ENCODE peak calls at places on chromosomes 3 and 15, in eight cellular contexts. P is HCT116, W is IMR-90, O is Peyer's patch, D is transverse colon, X is body of pancreas, R is right lobe of liver, I is tibial nerve. A is an unnamed sample.

GRCh38 chr15:66774001-66774814 is 72.2 kb downstream of the SMAD6 start:
- DNase-seq in W (peak), D (peak), P (peak), I (peak), O (peak), X (peak), R (peak), A (peak)

GRCh38 chr3:113165841-113166240 is 45.5 kb upstream of the BOC start:
- DNase-seq in X (no peak), P (no peak), W (no peak), O (no peak), D (no peak), I (peak), R (no peak), A (no peak)

GRCh38 chr3:189158034-189158433 is 13.7 kb upstream of the TPRG1 start:
- DNase-seq in X (no peak), R (no peak), P (no peak), O (no peak), W (no peak), D (no peak), I (no peak), A (no peak)

GRCh38 chr3:165903885-165904284 is 66.7 kb upstream of the BCHE start:
- DNase-seq in I (no peak), P (no peak), D (no peak), R (no peak), O (no peak), W (no peak), X (no peak), A (no peak)

GRCh38 chr3:134327594-134327975 is 46.7 kb downstream of the AMOTL2 start:
- DNase-seq in D (no peak), I (no peak), W (peak), P (no peak), O (no peak), R (no peak), X (no peak), A (no peak)

GRCh38 chr15:35379972-35380371 is 166.0 kb downstream of the DPH6 start:
- DNase-seq in R (no peak), D (no peak), P (no peak), I (no peak), O (no peak), W (no peak), X (no peak), A (no peak)

GRCh38 chr3:126293370-126294082 is 63.7 kb downstream of the KLF15 start:
- DNase-seq in R (no peak), D (no peak), X (no peak), P (no peak), W (peak), I (no peak), O (no peak), A (peak)

GRCh38 chr15:41861736-41862356 is 23.2 kb downstream of the PLA2G4B start:
- DNase-seq in X (no peak), R (no peak), I (no peak), O (no peak), D (no peak), W (no peak), P (no peak), A (no peak)

GRCh38 chr15:68401496-68402431 is 30.2 kb downstream of the ITGA11 start:
- DNase-seq in I (no peak), R (no peak), X (no peak), W (no peak), O (peak), P (no peak), D (no peak), A (no peak)

GRCh38 chr15:70308011-70308761 is 210.5 kb upstream of the TLE3 start:
- DNase-seq in I (no peak), P (peak), O (peak), X (no peak), R (no peak), W (no peak), D (no peak), A (peak)

GRCh38 chr15:45187894-45188830 is at the start of gene SHF:
- DNase-seq in P (no peak), O (peak), I (no peak), W (peak), R (no peak), D (peak), X (no peak), A (no peak)

GRCh38 chr3:125212509-125213372 is at the start of gene SLC12A8:
- DNase-seq in I (no peak), D (peak), P (no peak), O (no peak), W (no peak), R (peak), X (peak), A (peak)

GRCh38 chr15:70269991-70270751 is 172.5 kb upstream of the TLE3 start:
- DNase-seq in P (no peak), I (no peak), W (no peak), R (peak), O (no peak), X (no peak), D (peak), A (peak)

GRCh38 chr3:49807427-49808114 is 4.5 kb downstream of the INKA1 start:
- DNase-seq in W (no peak), R (no peak), O (no peak), I (no peak), D (no peak), P (no peak), X (no peak), A (no peak)

GRCh38 chr3:49806838-49807237 is 3.8 kb downstream of the INKA1 start:
- DNase-seq in X (no peak), W (no peak), I (no peak), P (no peak), O (no peak), D (no peak), R (no peak), A (no peak)

GRCh38 chr3:49804141-49805041 is 1.3 kb downstream of the INKA1 start:
- DNase-seq in O (no peak), P (no peak), I (no peak), X (no peak), R (no peak), D (no peak), W (no peak), A (no peak)

GRCh38 chr3:49805367-49805782 is 2.3 kb downstream of the INKA1 start:
- DNase-seq in W (peak), D (peak), O (peak), R (no peak), X (peak), P (no peak), I (peak), A (peak)

DNA sequence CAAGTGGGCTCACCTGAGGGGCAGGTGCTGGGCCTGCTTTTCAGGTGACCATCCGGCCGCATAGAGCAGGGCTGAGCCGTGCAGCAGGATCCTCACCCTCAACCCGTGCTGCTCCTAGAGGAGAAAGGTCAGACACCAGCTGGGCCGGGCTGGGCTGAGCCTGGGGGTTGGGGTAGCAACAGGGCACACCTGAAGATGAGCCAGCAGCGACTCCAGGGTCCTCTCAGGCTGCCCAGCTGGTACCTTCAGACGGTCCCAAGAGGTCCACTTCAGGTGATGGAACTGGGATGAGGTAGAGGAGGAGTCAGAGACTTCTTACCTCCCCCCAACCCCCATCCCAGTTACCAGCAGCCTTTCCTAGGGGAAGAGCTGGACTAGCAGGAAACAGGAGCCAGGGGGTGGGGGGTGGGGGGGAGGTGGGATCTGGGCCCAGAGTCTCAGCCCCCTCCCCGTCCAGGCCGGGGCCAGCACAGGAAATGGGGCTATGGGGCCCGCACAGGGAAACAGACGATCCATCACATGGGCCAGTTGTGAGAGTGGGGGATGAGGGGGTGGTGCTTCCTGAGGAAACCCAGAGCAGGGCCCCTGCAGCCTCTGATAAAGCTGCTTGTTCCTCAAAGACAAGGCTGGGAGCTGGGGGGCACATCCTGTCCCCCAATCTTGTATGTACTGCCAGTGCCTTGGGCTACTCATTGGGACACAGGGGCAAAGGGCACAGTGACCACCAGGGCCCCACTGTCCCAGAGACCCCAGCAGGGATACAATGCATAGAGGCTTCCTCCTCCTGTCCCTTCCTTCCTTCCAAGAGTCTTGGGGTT is 3.0 kb downstream of the INKA1 start:
- DNase-seq in X (no peak), P (no peak), O (peak), I (no peak), W (no peak), D (peak), R (no peak), A (peak)
- TF ChIP-seq POLR2A in X (no peak), P (no peak), O (no peak), I (no peak), W (no peak), D (no peak), R (no peak), A (no peak)

GRCh38 chr3:174862101-174862500 is 3.0 kb downstream of the NAALADL2 start:
- DNase-seq in P (peak), I (no peak), R (peak), W (no peak), O (peak), D (peak), X (no peak), A (peak)
- TF ChIP-seq CTCF in P (peak), I (no peak), R (peak), W (no peak), O (no peak), D (peak), X (peak), A (peak)

DNA sequence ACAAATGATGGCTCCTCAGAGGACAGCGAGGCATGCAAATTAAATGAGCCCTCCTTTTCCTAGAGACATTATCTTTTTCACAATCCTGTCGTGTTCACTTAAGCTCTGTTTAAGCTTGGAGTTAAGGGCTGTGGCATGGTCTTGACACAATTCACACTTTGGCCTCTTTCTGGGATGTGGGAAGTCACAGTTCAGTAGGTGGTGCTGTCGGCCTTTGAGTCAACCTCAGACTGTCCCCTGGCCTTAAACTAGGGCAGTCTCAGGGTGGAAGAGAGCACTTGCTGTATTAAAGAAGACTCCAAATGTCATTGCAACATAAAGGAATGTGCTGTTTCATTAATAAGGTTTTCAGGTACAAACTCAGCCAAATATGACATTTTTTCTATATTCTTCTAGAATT is 351.0 kb downstream of the MCTP2 start:
- DNase-seq in P (peak), I (no peak), X (no peak), W (no peak), D (no peak), O (no peak), R (no peak), A (no peak)
- TF ChIP-seq POLR2A in P (no peak), I (no peak), X (no peak), W (no peak), D (no peak), O (no peak), R (no peak), A (no peak)

GRCh38 chr3:128359060-128359664 is 107.5 kb downstream of the DNAJB8 start:
- DNase-seq in O (no peak), X (no peak), D (no peak), P (no peak), I (no peak), W (no peak), R (no peak), A (no peak)

GRCh38 chr3:128360705-128361271 is 105.9 kb downstream of the DNAJB8 start:
- DNase-seq in X (no peak), P (no peak), D (no peak), O (no peak), W (no peak), R (no peak), I (no peak), A (no peak)

GRCh38 chr3:128360243-128360642 is 106.4 kb downstream of the DNAJB8 start:
- DNase-seq in D (no peak), X (no peak), O (no peak), P (no peak), I (no peak), R (no peak), W (no peak), A (no peak)

GRCh38 chr3:128357538-128357937 is 109.2 kb downstream of the DNAJB8 start:
- DNase-seq in W (no peak), P (no peak), D (no peak), R (no peak), O (no peak), I (no peak), X (no peak), A (no peak)

GRCh38 chr3:128358156-128358895 is 108.4 kb downstream of the DNAJB8 start:
- DNase-seq in W (no peak), O (no peak), R (no peak), D (no peak), X (no peak), P (no peak), I (no peak), A (no peak)
- TF ChIP-seq CTCF in W (no peak), O (no peak), R (no peak), D (no peak), X (no peak), P (no peak), I (no peak), A (no peak)

DNA sequence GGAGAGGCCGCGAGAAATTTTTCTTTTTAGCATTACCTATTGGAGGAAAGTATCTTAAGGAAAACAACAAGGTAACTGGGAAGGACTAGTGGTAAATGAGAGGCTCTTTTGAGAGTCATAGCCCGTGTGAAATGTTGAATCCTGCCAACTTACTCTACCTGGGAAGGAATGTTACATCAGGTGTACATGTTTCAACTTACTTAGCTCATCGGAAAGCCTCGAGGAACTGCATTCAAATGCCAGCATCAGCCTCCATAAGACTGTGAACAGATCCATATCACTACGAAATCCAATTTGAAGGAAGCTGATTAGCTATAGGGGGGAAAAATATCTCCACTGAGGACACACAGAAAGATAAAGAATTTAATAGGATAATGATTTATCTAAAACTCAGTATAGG is 72.3 kb upstream of the PDZRN3 start:
- DNase-seq in I (no peak), D (no peak), R (no peak), O (no peak), X (no peak), W (no peak), P (no peak), A (no peak)
- TF ChIP-seq POLR2A in I (no peak), D (no peak), R (no peak), O (no peak), X (no peak), W (no peak), P (no peak), A (no peak)

DNA sequence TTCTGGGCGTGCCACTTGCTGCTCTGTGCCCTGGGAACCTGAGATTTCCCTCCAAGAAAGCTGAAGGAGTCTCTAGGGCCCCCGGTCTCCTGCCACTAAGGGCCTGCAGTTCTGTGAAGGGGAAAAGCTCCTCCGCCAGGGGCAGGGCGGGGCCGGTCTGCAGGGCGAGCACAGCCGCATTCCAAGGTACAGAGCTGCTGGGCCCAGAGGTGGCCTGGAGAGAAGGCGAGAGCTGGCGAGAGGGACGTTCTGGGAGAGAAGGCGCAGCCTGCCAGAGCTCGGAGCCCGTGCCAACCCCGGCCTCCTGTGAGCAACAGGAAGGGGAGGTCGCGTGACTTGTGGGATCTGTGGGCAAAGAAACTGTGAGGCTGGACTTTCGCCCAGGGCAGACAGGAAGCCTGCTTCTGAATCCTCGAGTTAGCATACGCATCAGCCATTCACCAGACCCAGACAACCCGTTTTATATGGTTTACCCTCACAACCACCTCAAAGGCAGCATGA is 500.4 kb downstream of the SHQ1 start:
- DNase-seq in I (peak), X (no peak), D (peak), P (no peak), R (peak), O (peak), W (no peak), A (peak)
- TF ChIP-seq CTCF in I (no peak), X (no peak), D (peak), P (peak), R (no peak), O (no peak), W (no peak), A (peak)

GRCh38 chr3:30696403-30696819 is 90.0 kb downstream of the TGFBR2 start:
- DNase-seq in X (no peak), P (no peak), D (no peak), R (no peak), O (no peak), W (no peak), I (no peak), A (no peak)

GRCh38 chr3:30696901-30697300 is 90.5 kb downstream of the TGFBR2 start:
- DNase-seq in O (no peak), W (no peak), R (no peak), P (no peak), D (no peak), I (no peak), X (no peak), A (no peak)

GRCh38 chr3:30694668-30695067 is 88.3 kb downstream of the TGFBR2 start:
- DNase-seq in I (no peak), D (no peak), P (no peak), O (no peak), W (no peak), R (no peak), X (no peak), A (no peak)

GRCh38 chr3:30694148-30694547 is 87.7 kb downstream of the TGFBR2 start:
- DNase-seq in X (no peak), W (no peak), D (no peak), R (no peak), P (no peak), I (no peak), O (no peak), A (no peak)

DNA sequence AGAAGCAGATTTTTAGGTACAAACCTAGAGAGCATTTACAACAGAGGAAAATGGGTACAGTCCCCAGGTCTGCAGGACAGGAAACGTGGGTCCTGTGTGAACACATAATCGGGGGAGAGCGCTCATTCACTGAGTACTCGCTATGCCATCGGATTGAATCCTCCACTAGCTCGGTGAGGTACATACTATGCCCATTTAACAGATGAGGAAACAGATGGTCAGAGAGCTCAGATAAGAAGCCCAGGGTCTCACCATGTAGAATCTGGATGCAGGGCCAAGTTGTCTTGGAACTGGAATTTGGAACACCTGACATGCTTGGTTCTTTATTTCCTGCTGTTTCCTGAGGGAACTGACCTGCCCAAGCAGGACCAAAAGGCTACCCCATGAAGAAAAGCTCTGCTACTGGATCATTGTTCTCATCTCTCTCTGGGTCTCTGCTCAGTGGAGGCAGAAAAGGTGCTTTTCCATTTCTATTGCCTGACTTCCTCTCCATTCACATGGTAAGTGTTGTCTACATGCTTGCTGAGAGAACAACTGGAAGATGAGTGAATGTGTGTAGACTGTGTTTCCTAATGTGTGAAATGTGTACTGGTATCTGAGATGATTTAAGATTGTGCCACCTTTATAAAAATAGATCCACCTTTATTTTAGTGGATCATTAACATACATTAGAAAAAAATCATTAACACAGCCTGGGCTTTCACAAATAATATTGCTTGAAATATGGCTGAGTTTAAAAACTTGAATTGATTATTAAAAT is 89.1 kb downstream of the TGFBR2 start:
- DNase-seq in W (no peak), D (no peak), P (no peak), R (no peak), O (no peak), I (no peak), X (no peak), A (no peak)
- TF ChIP-seq POLR2A in W (no peak), D (no peak), P (no peak), R (no peak), O (no peak), I (no peak), X (no peak), A (no peak)

GRCh38 chr15:59104912-59105732 is at the start of gene CCNB2:
- DNase-seq in D (peak), O (peak), R (peak), P (peak), X (peak), W (peak), I (peak), A (peak)

GRCh38 chr15:59104602-59104911 is 389 bp upstream of the CCNB2 start:
- DNase-seq in D (peak), O (no peak), W (no peak), P (no peak), R (no peak), X (peak), I (no peak), A (no peak)

GRCh38 chr15:59111267-59111666 is 6.3 kb downstream of the CCNB2 start:
- DNase-seq in X (no peak), O (no peak), R (no peak), W (no peak), P (no peak), I (no peak), D (no peak), A (no peak)

GRCh38 chr15:59105839-59106238 is 893 bp downstream of the CCNB2 start:
- DNase-seq in I (no peak), W (no peak), D (no peak), P (no peak), R (no peak), X (no peak), O (no peak), A (no peak)
- TF ChIP-seq CTCF in I (no peak), W (no peak), D (peak), P (peak), R (no peak), X (no peak), O (no peak), A (no peak)

DNA sequence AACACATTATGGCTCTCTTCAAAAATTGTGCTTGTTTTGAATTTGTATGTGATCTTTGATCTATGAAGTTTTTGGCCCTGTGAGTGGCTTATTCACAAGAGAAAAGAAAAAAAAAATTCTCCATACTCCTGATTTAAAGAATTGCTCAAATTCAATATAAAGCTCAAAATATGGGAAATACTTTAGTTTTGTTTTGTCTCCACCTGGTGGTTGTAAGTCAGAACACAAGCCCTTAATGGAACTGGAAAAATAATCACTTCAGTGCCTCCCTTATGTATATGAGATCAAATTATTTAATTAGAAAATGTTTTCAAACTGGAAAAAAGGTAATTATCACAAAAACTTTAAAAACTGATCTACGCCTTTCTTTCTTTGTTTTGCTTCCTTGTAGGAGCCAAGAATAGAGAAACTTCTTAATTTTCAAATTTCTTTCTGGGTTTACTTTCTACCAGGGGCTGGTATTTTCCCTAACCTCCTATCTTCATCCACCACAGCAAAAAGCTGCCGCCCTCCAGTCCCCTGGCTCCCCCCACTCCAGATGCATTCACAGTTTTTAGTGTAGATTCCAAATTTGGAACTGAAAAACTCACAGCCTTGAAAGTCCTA is 50.6 kb downstream of the SERP1 start:
- DNase-seq in R (no peak), I (no peak), D (no peak), P (peak), W (peak), O (no peak), X (no peak), A (no peak)
- TF ChIP-seq POLR2A in R (no peak), I (no peak), D (no peak), P (no peak), W (no peak), O (no peak), X (no peak), A (no peak)

A was measured in upper lobe of left lung.